ENCODE peak calls at places on chromosomes 11 and 22, in nine cellular contexts. Q is stimulated activated CD4-positive, alpha-beta T cell treated with anti-CD3 and anti-CD28 coated beads, Interleukin-12 subunit alpha, Interleukin-12 subunit beta, amount 100 ng/mL, for 48 hours; G is NCI-H774; L is fibroblast of mammary gland; Z is glutamatergic neuron; I is uterus; T is activated CD4-positive, alpha-beta T cell treated with anti-CD3 and anti-CD28 coated beads for 36 hours; E is esophagus squamous epithelium; A is WERI-Rb-1. H is an unnamed sample.

GRCh38 chr11:88813233-88813915 is 252.4 kb downstream of the GRM5 start:
- DNase-seq in E (no peak), A (no peak), Q (no peak), Z (no peak), L (no peak), T (no peak), G (no peak), I (no peak), H (no peak)

GRCh38 chr11:28529540-28530410 is 421.6 kb downstream of the METTL15 start:
- DNase-seq in I (no peak), L (peak; percentile 77), G (peak; percentile 26), A (peak; percentile 14), Q (no peak), Z (no peak), T (no peak), E (no peak), H (peak; percentile 38)

GRCh38 chr22:32339190-32340012 is 18.3 kb upstream of the RFPL3 start:
- DNase-seq in Q (no peak), E (no peak), I (no peak), Z (no peak), T (no peak), A (no peak), L (no peak), G (no peak), H (no peak)

GRCh38 chr11:36840378-36840777 is 242.3 kb upstream of the RAG2 start:
- DNase-seq in G (no peak), I (no peak), L (no peak), E (no peak), Z (no peak), T (no peak), Q (no peak), A (no peak), H (no peak)

GRCh38 chr11:16809901-16810668 is 71.6 kb downstream of the C11orf58 start:
- DNase-seq in G (no peak), T (no peak), L (peak; percentile 67), E (no peak), I (no peak), Q (no peak), A (no peak), Z (no peak), H (no peak)

GRCh38 chr11:62603072-62603408 is 1.4 kb upstream of the MTA2 start:
- DNase-seq in T (no peak), I (no peak), L (no peak), A (no peak), G (no peak), E (no peak), Z (no peak), Q (no peak), H (no peak)

GRCh38 chr11:61830318-61831105 is 2.4 kb downstream of the FADS2 start:
- DNase-seq in Z (no peak), E (no peak), L (no peak), T (no peak), I (peak; percentile 66), Q (no peak), A (no peak), G (no peak), H (no peak)

GRCh38 chr11:12219732-12220131 is 109.3 kb downstream of the MICAL2 start:
- DNase-seq in L (no peak), Z (no peak), A (no peak), T (no peak), Q (no peak), I (no peak), G (no peak), E (no peak), H (no peak)

GRCh38 chr11:26017322-26017860 is 314.5 kb upstream of the ANO3 start:
- DNase-seq in E (no peak), Q (no peak), A (no peak), L (no peak), I (no peak), T (no peak), Z (no peak), G (no peak), H (no peak)

GRCh38 chr11:101792814-101793213 is 122.0 kb upstream of the CEP126 start:
- DNase-seq in G (no peak), I (no peak), T (no peak), A (no peak), Z (no peak), E (no peak), Q (no peak), L (no peak), H (no peak)

GRCh38 chr22:37258005-37258790 is 14.1 kb upstream of the RAC2 start:
- DNase-seq in Z (no peak), T (no peak), Q (no peak), E (no peak), A (no peak), I (no peak), L (no peak), G (no peak), H (no peak)

GRCh38 chr22:19597399-19597735 is 73.2 kb upstream of the CLDN5 start:
- DNase-seq in T (peak; percentile 55), A (no peak), G (no peak), E (no peak), I (no peak), Z (no peak), L (no peak), Q (no peak), H (no peak)

GRCh38 chr11:120578591-120579154 is 67.1 kb downstream of the GRIK4 start:
- DNase-seq in L (no peak), E (no peak), A (no peak), Q (no peak), G (no peak), I (no peak), T (no peak), Z (no peak), H (no peak)

GRCh38 chr11:70583781-70584218 is 185.5 kb downstream of the CTTN start:
- DNase-seq in A (no peak), G (no peak), L (no peak), Q (no peak), T (no peak), Z (peak; percentile 14), I (no peak), E (no peak), H (no peak)